ENCODE peak calls at places on chromosomes 5 and 9, in five cellular contexts. One of them, this sample, is unnamed.

GRCh38 chr5:179154991-179155955 is 95.1 kb downstream of the ZNF354C start:
- DNase-seq in lower lobe of right lung: peak; percentile 35
- DNase-seq in body of pancreas: no peak
- DNase-seq in GM23338: no peak
- DNase-seq in heart left ventricle: no peak
- DNase-seq in this sample: peak; percentile 47

GRCh38 chr5:140725799-140726471 is 25.7 kb downstream of the ZMAT2 start:
- DNase-seq in GM23338: peak; percentile 90
- DNase-seq in lower lobe of right lung: no peak
- DNase-seq in body of pancreas: peak; percentile 81
- DNase-seq in heart left ventricle: peak; percentile 48
- DNase-seq in this sample: no peak

GRCh38 chr9:2889023-2889422 is 45.1 kb upstream of the PUM3 start:
- DNase-seq in lower lobe of right lung: no peak
- DNase-seq in body of pancreas: no peak
- DNase-seq in heart left ventricle: no peak
- DNase-seq in GM23338: no peak
- DNase-seq in this sample: no peak

GRCh38 chr9:126650404-126650804 is 36.7 kb downstream of the LMX1B start:
- DNase-seq in body of pancreas: no peak
- DNase-seq in lower lobe of right lung: no peak
- DNase-seq in heart left ventricle: no peak
- DNase-seq in GM23338: no peak
- DNase-seq in this sample: no peak

GRCh38 chr5:141757402-141757801 is 75.4 kb upstream of the ARAP3 start:
- DNase-seq in lower lobe of right lung: no peak
- DNase-seq in heart left ventricle: no peak
- DNase-seq in GM23338: peak; percentile 78
- DNase-seq in body of pancreas: peak; percentile 23
- DNase-seq in this sample: no peak

GRCh38 chr9:100437860-100438805 is 11.2 kb downstream of the MSANTD3 start:
- DNase-seq in lower lobe of right lung: peak; percentile 48
- DNase-seq in body of pancreas: peak; percentile 78
- DNase-seq in heart left ventricle: peak; percentile 63
- DNase-seq in GM23338: peak; percentile 90
- DNase-seq in this sample: no peak

GRCh38 chr5:149580808-149581191 is 498 bp upstream of the ARHGEF37 start:
- DNase-seq in lower lobe of right lung: no peak
- DNase-seq in body of pancreas: no peak
- DNase-seq in heart left ventricle: no peak
- DNase-seq in GM23338: no peak
- DNase-seq in this sample: no peak

GRCh38 chr9:87716141-87716540 is 9.8 kb upstream of the CTSL start:
- DNase-seq in heart left ventricle: no peak
- DNase-seq in lower lobe of right lung: no peak
- DNase-seq in body of pancreas: no peak
- DNase-seq in GM23338: no peak
- DNase-seq in this sample: no peak

GRCh38 chr5:102629827-102630605 is 125.1 kb upstream of the PAM start:
- DNase-seq in heart left ventricle: no peak
- DNase-seq in lower lobe of right lung: no peak
- DNase-seq in body of pancreas: no peak
- DNase-seq in GM23338: no peak
- DNase-seq in this sample: no peak

GRCh38 chr5:88667187-88668141 is 215.5 kb downstream of the MEF2C start:
- DNase-seq in GM23338: peak; percentile 94
- DNase-seq in lower lobe of right lung: no peak
- DNase-seq in body of pancreas: no peak
- DNase-seq in heart left ventricle: no peak
- DNase-seq in this sample: no peak

GRCh38 chr9:133700861-133701320 is 37.3 kb downstream of the SARDH start:
- DNase-seq in body of pancreas: peak; percentile 1
- DNase-seq in heart left ventricle: no peak
- DNase-seq in GM23338: no peak
- DNase-seq in lower lobe of right lung: peak; percentile 28
- DNase-seq in this sample: no peak

GRCh38 chr9:40927260-40927631 is 201.2 kb downstream of the FOXD4L6 start:
- DNase-seq in heart left ventricle: no peak
- DNase-seq in body of pancreas: no peak
- DNase-seq in lower lobe of right lung: no peak
- DNase-seq in GM23338: no peak
- DNase-seq in this sample: no peak

GRCh38 chr5:116454417-116454927 is 120.2 kb downstream of the SEMA6A start:
- DNase-seq in body of pancreas: no peak
- DNase-seq in heart left ventricle: peak; percentile 20
- DNase-seq in GM23338: no peak
- DNase-seq in lower lobe of right lung: no peak
- DNase-seq in this sample: no peak

GRCh38 chr5:44814761-44815160 is 6.0 kb downstream of the MRPS30 start:
- DNase-seq in heart left ventricle: no peak
- DNase-seq in lower lobe of right lung: no peak
- DNase-seq in body of pancreas: no peak
- DNase-seq in GM23338: no peak
- DNase-seq in this sample: no peak

GRCh38 chr5:178637356-178638069 is 10.7 kb upstream of the CLK4 start:
- DNase-seq in GM23338: no peak
- DNase-seq in lower lobe of right lung: no peak
- DNase-seq in body of pancreas: no peak
- DNase-seq in heart left ventricle: no peak
- DNase-seq in this sample: no peak

GRCh38 chr9:129868571-129869486 is 33.6 kb downstream of the USP20 start:
- DNase-seq in heart left ventricle: no peak
- DNase-seq in lower lobe of right lung: no peak
- DNase-seq in body of pancreas: no peak
- DNase-seq in GM23338: no peak
- DNase-seq in this sample: no peak

GRCh38 chr9:85258823-85259370 is 482.9 kb downstream of the AGTPBP1 start:
- DNase-seq in body of pancreas: peak; percentile 70
- DNase-seq in GM23338: peak; percentile 84
- DNase-seq in lower lobe of right lung: no peak
- DNase-seq in heart left ventricle: peak; percentile 22
- DNase-seq in this sample: no peak

GRCh38 chr9:123383512-123384170 is 27.6 kb downstream of the CRB2 start:
- DNase-seq in body of pancreas: no peak
- DNase-seq in heart left ventricle: no peak
- DNase-seq in lower lobe of right lung: no peak
- DNase-seq in GM23338: no peak
- DNase-seq in this sample: no peak

GRCh38 chr5:116536279-116537161 is 38.1 kb downstream of the SEMA6A start:
- DNase-seq in GM23338: no peak
- DNase-seq in lower lobe of right lung: no peak
- DNase-seq in body of pancreas: peak; percentile 12
- DNase-seq in heart left ventricle: no peak
- DNase-seq in this sample: no peak

GRCh38 chr5:32664523-32664922 is 46.6 kb upstream of the NPR3 start:
- DNase-seq in body of pancreas: no peak
- DNase-seq in heart left ventricle: no peak
- DNase-seq in GM23338: no peak
- DNase-seq in lower lobe of right lung: no peak
- DNase-seq in this sample: no peak

GRCh38 chr5:171310334-171310815 is 1.3 kb downstream of the TLX3 start:
- DNase-seq in lower lobe of right lung: no peak
- DNase-seq in heart left ventricle: no peak
- DNase-seq in GM23338: peak; percentile 78
- DNase-seq in body of pancreas: no peak
- DNase-seq in this sample: no peak

GRCh38 chr5:56376128-56376527 is 143.0 kb upstream of the ANKRD55 start:
- DNase-seq in heart left ventricle: no peak
- DNase-seq in body of pancreas: no peak
- DNase-seq in GM23338: no peak
- DNase-seq in lower lobe of right lung: no peak
- DNase-seq in this sample: no peak

GRCh38 chr9:31304576-31304975 is 1079.9 kb upstream of the ACO1 start:
- DNase-seq in lower lobe of right lung: no peak
- DNase-seq in heart left ventricle: no peak
- DNase-seq in body of pancreas: no peak
- DNase-seq in GM23338: no peak
- DNase-seq in this sample: no peak

GRCh38 chr5:154421868-154422267 is 23.9 kb upstream of the SAP30L start:
- DNase-seq in heart left ventricle: no peak
- DNase-seq in GM23338: peak; percentile 69
- DNase-seq in lower lobe of right lung: no peak
- DNase-seq in body of pancreas: no peak
- DNase-seq in this sample: no peak

GRCh38 chr5:168708301-168708695 is 129.1 kb upstream of the PANK3 start:
- DNase-seq in heart left ventricle: no peak
- DNase-seq in lower lobe of right lung: no peak
- DNase-seq in GM23338: no peak
- DNase-seq in body of pancreas: no peak
- DNase-seq in this sample: peak; percentile 21

GRCh38 chr5:104778-105296 is 12.9 kb downstream of the PLEKHG4B start:
- DNase-seq in GM23338: no peak
- DNase-seq in lower lobe of right lung: no peak
- DNase-seq in heart left ventricle: no peak
- DNase-seq in body of pancreas: no peak
- DNase-seq in this sample: no peak

GRCh38 chr9:13726746-13727145 is 447.3 kb upstream of the MPDZ start:
- DNase-seq in heart left ventricle: no peak
- DNase-seq in lower lobe of right lung: no peak
- DNase-seq in GM23338: no peak
- DNase-seq in body of pancreas: no peak
- DNase-seq in this sample: no peak

GRCh38 chr9:36974731-36975130 is 59.3 kb downstream of the PAX5 start:
- DNase-seq in lower lobe of right lung: no peak
- DNase-seq in heart left ventricle: no peak
- DNase-seq in body of pancreas: no peak
- DNase-seq in GM23338: no peak
- DNase-seq in this sample: no peak

DNA sequence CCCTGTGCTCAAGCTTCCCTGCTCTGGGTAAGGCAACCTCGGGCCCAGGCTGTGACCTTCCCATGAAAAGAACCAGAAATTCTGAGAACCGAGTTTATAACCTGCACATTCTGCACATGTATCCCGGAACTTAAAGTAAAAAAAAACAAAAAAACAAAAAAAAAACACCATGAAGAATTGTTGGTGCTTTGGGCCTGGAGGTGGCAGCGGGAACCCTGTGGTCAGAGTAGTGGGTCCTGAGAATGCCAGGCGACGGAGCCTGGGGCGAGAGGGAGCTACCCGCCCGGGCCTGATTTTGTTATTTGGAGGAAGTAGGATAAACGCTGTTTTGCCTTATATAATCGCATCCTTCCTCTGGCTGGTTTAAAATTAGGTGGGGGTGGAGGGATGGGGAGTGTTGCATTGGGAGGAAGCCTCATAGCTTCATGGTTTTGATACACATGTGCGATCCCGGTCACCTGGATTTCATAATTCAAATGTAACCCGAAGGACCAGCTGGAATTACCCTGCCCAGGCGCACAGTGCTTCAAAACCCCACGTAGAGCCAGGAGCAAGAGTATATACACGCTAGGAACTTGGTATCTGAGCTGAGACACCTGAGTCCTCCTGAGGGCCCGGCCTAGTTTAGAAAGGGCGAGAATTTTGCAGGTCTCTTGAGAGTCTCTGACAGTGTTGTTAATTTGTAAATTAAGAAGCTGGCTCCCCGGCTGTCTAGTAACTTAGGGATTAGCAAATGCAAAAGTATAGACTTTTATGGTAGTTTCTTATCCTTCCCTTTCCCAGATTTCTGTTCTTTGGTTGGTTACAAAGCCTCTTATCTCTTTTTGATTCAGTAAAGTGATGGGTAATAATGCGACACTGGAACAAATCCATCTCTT is 2.8 kb downstream of the MSX2 start:
- DNase-seq in GM23338: peak; percentile 41
- DNase-seq in heart left ventricle: no peak
- DNase-seq in body of pancreas: no peak
- DNase-seq in lower lobe of right lung: no peak
- DNase-seq in this sample: no peak
- TF ChIP-seq CTCF in GM23338: no peak
- TF ChIP-seq CTCF in heart left ventricle: no peak
- TF ChIP-seq CTCF in body of pancreas: no peak
- TF ChIP-seq CTCF in lower lobe of right lung: no peak
- TF ChIP-seq CTCF in this sample: no peak

DNA sequence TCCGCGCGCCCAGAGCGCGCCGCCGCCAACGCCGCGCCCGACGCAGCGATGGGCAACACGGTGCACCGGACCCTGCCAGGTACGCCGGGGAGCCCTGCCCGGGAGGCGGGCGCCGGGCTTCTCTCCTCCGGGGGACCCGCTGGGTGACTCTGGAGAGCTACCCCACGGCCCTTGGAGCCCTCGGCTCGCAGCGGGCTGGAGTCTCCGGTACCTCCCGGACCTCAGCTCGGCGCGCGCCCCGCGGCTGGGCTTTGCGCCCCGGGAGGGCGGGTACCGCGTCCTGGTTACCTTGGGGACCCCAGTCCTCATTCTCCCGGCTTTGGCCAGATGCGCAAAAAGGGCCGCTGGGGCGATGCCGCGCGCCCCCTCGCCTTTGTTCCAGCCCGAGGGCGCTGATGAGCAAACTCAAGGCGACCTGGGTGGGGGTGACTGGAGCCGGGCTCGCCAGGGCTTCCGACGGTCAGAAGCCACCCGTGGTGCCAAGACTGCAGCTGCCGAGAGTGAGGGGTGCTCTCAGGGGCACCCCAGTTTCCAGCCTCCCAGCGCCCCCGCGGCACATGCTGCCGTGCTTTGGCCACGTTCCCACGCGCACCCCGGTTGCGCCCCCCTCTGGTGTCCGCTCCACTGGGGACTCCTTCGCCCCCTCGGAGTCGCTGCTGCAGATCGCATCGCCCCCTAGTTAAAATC is 439 bp downstream of the NEURL1B start:
- DNase-seq in lower lobe of right lung: no peak
- DNase-seq in GM23338: peak; percentile 70
- DNase-seq in body of pancreas: no peak
- DNase-seq in heart left ventricle: no peak
- DNase-seq in this sample: no peak
- H3K4me3 ChIP-seq in lower lobe of right lung: peak overlapping the region; percentile 85
- H3K4me3 ChIP-seq in GM23338: peak overlapping the region; percentile 86
- H3K4me3 ChIP-seq in body of pancreas: peak overlapping the region; percentile 30
- H3K4me3 ChIP-seq in heart left ventricle: peak overlapping the region; percentile 76
- H3K4me3 ChIP-seq in this sample: peak overlapping the region; percentile 79

GRCh38 chr9:114156311-114156657 is 947 bp downstream of the COL27A1 start:
- DNase-seq in body of pancreas: no peak
- DNase-seq in lower lobe of right lung: no peak
- DNase-seq in GM23338: peak; percentile 42
- DNase-seq in heart left ventricle: no peak
- DNase-seq in this sample: no peak
- H3K27ac ChIP-seq in body of pancreas: no peak overlapping the region
- H3K27ac ChIP-seq in lower lobe of right lung: no peak overlapping the region
- H3K27ac ChIP-seq in GM23338: no peak overlapping the region
- H3K27ac ChIP-seq in heart left ventricle: peak overlapping the region; percentile 76
- H3K27ac ChIP-seq in this sample: peak overlapping the region; percentile 82

DNA sequence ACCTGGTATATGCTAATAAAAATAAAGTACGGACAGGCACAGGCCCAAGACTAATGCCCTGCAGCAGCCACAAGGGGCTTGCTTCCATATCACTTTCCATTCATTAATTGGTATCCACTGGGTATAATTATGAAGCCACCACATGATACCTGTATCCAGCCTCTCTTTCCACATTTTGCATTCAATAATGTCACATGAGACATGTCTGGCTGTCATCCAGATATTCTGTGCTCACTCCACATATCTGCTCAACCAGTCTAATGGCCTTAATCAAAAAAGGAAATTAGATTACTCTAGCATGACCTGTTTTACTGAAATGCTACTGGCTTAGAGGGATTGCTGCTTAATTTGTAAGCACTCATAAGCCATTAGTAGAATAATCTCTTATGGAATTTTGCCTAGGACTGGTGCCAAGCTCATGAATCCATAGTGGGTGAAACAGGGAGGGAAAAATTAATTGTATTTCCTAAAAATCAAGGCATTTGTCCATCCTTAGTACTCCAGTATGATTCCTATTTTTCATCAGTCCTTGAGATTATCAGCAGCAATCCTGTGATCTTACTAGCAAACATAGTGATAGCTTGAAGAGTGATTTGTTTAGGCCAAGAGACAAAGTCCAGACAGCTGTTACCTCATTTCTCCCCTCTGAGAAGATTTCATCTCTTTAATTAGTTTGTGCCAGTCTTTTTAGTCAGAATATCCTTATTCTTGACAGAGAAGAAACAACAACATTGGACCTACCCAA is 119.1 kb upstream of the ABCA1 start:
- DNase-seq in body of pancreas: peak; percentile 10
- DNase-seq in heart left ventricle: no peak
- DNase-seq in GM23338: no peak
- DNase-seq in lower lobe of right lung: no peak
- DNase-seq in this sample: no peak
- TF ChIP-seq CTCF in body of pancreas: no peak
- TF ChIP-seq CTCF in heart left ventricle: no peak
- TF ChIP-seq CTCF in GM23338: peak; percentile 13
- TF ChIP-seq CTCF in lower lobe of right lung: no peak
- TF ChIP-seq CTCF in this sample: no peak